ENCODE peak calls at places on chromosomes 5 and 9, in ten cellular contexts. R is breast epithelium; X is dermis microvascular lymphatic vessel endothelial cell; U is Calu3; A is head of caudate nucleus; I is mesendoderm; D is NCI-H69; G is stimulated activated CD4-positive, alpha-beta T cell treated with anti-CD3 and anti-CD28 coated beads, Interleukin-15, amount 100 ng/mL, for 1 hour; K is stimulated activated CD8-positive, alpha-beta memory T cell treated with anti-CD3 and anti-CD28 coated beads, Interleukin-2, amount 100 ng/mL, for 48 hours; V is H4. C is an unnamed sample.

GRCh38 chr5:140348104-140348503 is 1.7 kb upstream of the HBEGF start:
- DNase-seq in A (no peak), V (no peak), D (no peak), R (no peak), G (no peak), I (no peak), U (no peak), X (no peak), K (no peak), C (no peak)

GRCh38 chr5:43486353-43486752 is 2.7 kb upstream of the TMEM267 start:
- DNase-seq in X (no peak), V (no peak), I (no peak), D (no peak), A (no peak), K (no peak), U (no peak), G (no peak), R (no peak), C (no peak)

GRCh38 chr5:176812269-176813259 is 2.2 kb downstream of the UNC5A start:
- DNase-seq in G (no peak), I (peak), X (no peak), K (no peak), U (peak), V (no peak), R (no peak), D (peak), A (no peak), C (no peak)

GRCh38 chr5:147930759-147931158 is 24.4 kb upstream of the C5orf46 start:
- DNase-seq in V (no peak), A (no peak), G (no peak), K (no peak), U (no peak), I (no peak), X (no peak), D (no peak), R (no peak), C (no peak)

GRCh38 chr5:82257247-82257646 is 20.9 kb downstream of the RPS23 start:
- DNase-seq in V (no peak), D (no peak), R (no peak), I (peak), A (no peak), X (no peak), K (no peak), G (no peak), U (no peak), C (no peak)

GRCh38 chr5:154189256-154189818 is 1.2 kb upstream of the GALNT10 start:
- DNase-seq in G (no peak), D (peak), A (no peak), K (no peak), U (peak), R (no peak), X (no peak), I (no peak), V (no peak), C (no peak)

GRCh38 chr9:69715096-69715495 is 42.9 kb upstream of the APBA1 start:
- DNase-seq in R (no peak), U (no peak), I (no peak), X (no peak), V (no peak), G (no peak), K (no peak), D (no peak), A (no peak), C (no peak)

GRCh38 chr5:136769093-136769492 is 403.7 kb upstream of the TRPC7 start:
- DNase-seq in I (no peak), X (no peak), G (no peak), K (no peak), A (no peak), V (no peak), R (no peak), U (no peak), D (peak), C (no peak)

GRCh38 chr5:132674671-132675506 is 1.1 kb downstream of the IL4 start:
- DNase-seq in D (no peak), A (no peak), U (peak), G (no peak), V (peak), I (no peak), X (no peak), K (no peak), R (no peak), C (no peak)

GRCh38 chr9:3508531-3509374 is 17.0 kb downstream of the RFX3 start:
- DNase-seq in V (peak), R (no peak), D (peak), G (no peak), K (no peak), U (no peak), X (no peak), I (peak), A (no peak), C (no peak)

GRCh38 chr9:70816316-70816715 is 305.1 kb downstream of the TRPM3 start:
- DNase-seq in K (no peak), R (no peak), I (no peak), G (no peak), A (no peak), V (no peak), X (no peak), D (no peak), U (no peak), C (no peak)

GRCh38 chr5:147245381-147246055 is 10.7 kb downstream of the STK32A start:
- DNase-seq in V (peak), R (no peak), U (no peak), A (no peak), X (no peak), D (no peak), G (no peak), I (no peak), K (no peak), C (no peak)

GRCh38 chr5:4523038-4523437 is 617.1 kb upstream of the ADAMTS16 start:
- DNase-seq in R (no peak), V (no peak), K (no peak), X (no peak), G (no peak), D (no peak), A (no peak), I (no peak), U (no peak), C (no peak)

C was measured in cortex of kidney.